ENCODE peak calls at places on chromosomes 12 and 14, in eight cellular contexts. J is T-cell; B is epithelial cell of esophagus; Q is effector memory CD4-positive, alpha-beta T cell; A is GM23338; F is stromal cell of bone marrow; I is activated CD4-positive, alpha-beta T cell treated with anti-CD3 and anti-CD28 coated beads, Interleukin-2, amount 50 U/mL, for 1 hour; X is mesendoderm. M is an unnamed sample.

GRCh38 chr12:56300644-56301464 is 724 bp upstream of the CS start:
- DNase-seq in X (peak; percentile 16), F (no peak), Q (no peak), A (peak; percentile 4), B (no peak), I (no peak), J (no peak), M (no peak)

GRCh38 chr14:79325071-79325470 is 886.2 kb downstream of the DIO2 start:
- DNase-seq in F (no peak), A (no peak), X (no peak), B (no peak), I (no peak), J (no peak), Q (no peak), M (no peak)

GRCh38 chr12:52543985-52544888 is 8.7 kb downstream of the KRT71 start:
- DNase-seq in J (no peak), F (peak; percentile 8), A (peak; percentile 18), Q (no peak), B (no peak), I (no peak), X (no peak), M (no peak)

GRCh38 chr14:76546426-76547221 is 170.7 kb downstream of the ESRRB start:
- DNase-seq in Q (no peak), A (peak; percentile 87), X (peak; percentile 91), J (no peak), F (no peak), I (no peak), B (peak; percentile 63), M (no peak)

GRCh38 chr14:58978336-58978735 is 210.1 kb upstream of the DAAM1 start:
- DNase-seq in A (no peak), B (no peak), Q (no peak), F (no peak), J (no peak), X (no peak), I (no peak), M (no peak)

GRCh38 chr12:12441891-12442461 is 85.1 kb downstream of the BORCS5 start:
- DNase-seq in B (peak; percentile 55), A (no peak), X (no peak), I (peak; percentile 41), Q (peak; percentile 39), J (peak; percentile 81), F (no peak), M (peak; percentile 42)

GRCh38 chr14:73739174-73739898 is 25.2 kb upstream of the PNMA1 start:
- DNase-seq in A (no peak), X (no peak), F (no peak), I (no peak), J (no peak), B (no peak), Q (no peak), M (no peak)

GRCh38 chr12:28222081-28222700 is 31.9 kb downstream of the CCDC91 start:
- DNase-seq in X (no peak), J (peak; percentile 55), Q (peak; percentile 13), I (peak; percentile 61), B (no peak), A (no peak), F (no peak), M (no peak)

GRCh38 chr12:51242150-51242549 is 3.5 kb downstream of the DAZAP2 start:
- DNase-seq in X (no peak), F (no peak), I (no peak), A (no peak), Q (no peak), B (no peak), J (no peak), M (no peak)

GRCh38 chr14:72682188-72682587 is 211.7 kb downstream of the DPF3 start:
- DNase-seq in X (no peak), B (no peak), Q (no peak), J (no peak), A (no peak), F (no peak), I (no peak), M (no peak)

GRCh38 chr14:92693998-92694780 is 54.2 kb downstream of the LGMN start:
- DNase-seq in B (peak; percentile 76), X (no peak), J (no peak), F (no peak), A (no peak), Q (no peak), I (no peak), M (no peak)

GRCh38 chr14:39265032-39265431 is 31.3 kb downstream of the MIA2 start:
- DNase-seq in X (no peak), B (peak; percentile 76), Q (no peak), J (no peak), A (no peak), F (peak; percentile 25), I (no peak), M (no peak)

GRCh38 chr12:106903241-106903950 is 52.3 kb upstream of the TMEM263 start:
- DNase-seq in B (peak; percentile 83), F (peak; percentile 13), A (peak; percentile 92), X (peak; percentile 81), I (peak; percentile 68), Q (peak; percentile 59), J (peak; percentile 78), M (peak; percentile 62)

GRCh38 chr14:77082356-77082755 is 15.7 kb upstream of the CIPC start:
- DNase-seq in B (no peak), A (no peak), F (no peak), X (no peak), J (no peak), Q (no peak), I (no peak), M (no peak)

GRCh38 chr14:77485901-77486678 is 12.5 kb downstream of the ISM2 start:
- DNase-seq in F (peak; percentile 61), Q (no peak), B (peak; percentile 80), I (no peak), X (no peak), J (no peak), A (no peak), M (no peak)

GRCh38 chr14:91878274-91878673 is 10.9 kb upstream of the TC2N start:
- DNase-seq in F (no peak), A (peak; percentile 28), I (no peak), X (no peak), Q (no peak), J (no peak), B (no peak), M (no peak)

GRCh38 chr12:24728826-24729225 is 220.1 kb downstream of the BCAT1 start:
- DNase-seq in A (no peak), X (no peak), F (no peak), B (no peak), I (no peak), Q (no peak), J (no peak), M (no peak)

GRCh38 chr14:61609143-61609851 is 86.0 kb upstream of the HIF1A start:
- DNase-seq in X (peak; percentile 39), B (no peak), Q (no peak), I (no peak), A (peak; percentile 84), F (peak; percentile 76), J (no peak), M (no peak)

M was measured in T-helper 1 cell.